ENCODE peak calls at places on chromosomes 7 and 10, in seven cellular contexts. V, J, Y, I, N, B and S are unnamed samples.

GRCh38 chr7:38629621-38630020 is 1.6 kb downstream of the AMPH start:
- DNase-seq in V (no peak), J (no peak), Y (peak), I (no peak), N (no peak), B (no peak), S (no peak)

GRCh38 chr7:1395211-1396070 is 63.8 kb downstream of the MICALL2 start:
- DNase-seq in V (no peak), J (no peak), Y (no peak), I (no peak), N (no peak), B (no peak), S (no peak)

GRCh38 chr10:6669269-6669859 is 89.3 kb upstream of the PRKCQ start:
- DNase-seq in V (peak), J (peak), Y (peak), I (peak), N (no peak), B (peak), S (peak)

GRCh38 chr7:101163281-101164070 is 1.9 kb downstream of the VGF start:
- DNase-seq in V (no peak), J (peak), Y (no peak), I (peak), N (peak), B (no peak), S (no peak)

GRCh38 chr7:108000875-108001758 is 1.8 kb downstream of the LAMB1 start:
- DNase-seq in V (no peak), J (peak), Y (peak), I (peak), N (peak), B (no peak), S (peak)

GRCh38 chr10:103603382-103603781 is 109.9 kb downstream of the NEURL1 start:
- DNase-seq in V (no peak), J (no peak), Y (no peak), I (no peak), N (peak), B (no peak), S (no peak)

GRCh38 chr10:17427201-17427600 is 27.2 kb downstream of the ST8SIA6 start:
- DNase-seq in V (no peak), J (no peak), Y (no peak), I (no peak), N (no peak), B (no peak), S (no peak)

GRCh38 chr10:8133146-8133545 is 78.7 kb downstream of the GATA3 start:
- DNase-seq in V (no peak), J (no peak), Y (peak), I (no peak), N (no peak), B (no peak), S (peak)

GRCh38 chr10:43204943-43205671 is 61.8 kb downstream of the RASGEF1A start:
- DNase-seq in V (peak), J (peak), Y (peak), I (peak), N (no peak), B (peak), S (peak)

GRCh38 chr7:14639801-14640200 is 262.8 kb downstream of the DGKB start:
- DNase-seq in V (no peak), J (no peak), Y (no peak), I (no peak), N (no peak), B (no peak), S (no peak)

GRCh38 chr10:3122486-3123205 is 49.9 kb downstream of the PITRM1 start:
- DNase-seq in V (no peak), J (no peak), Y (no peak), I (no peak), N (peak), B (peak), S (no peak)

GRCh38 chr10:43219848-43220247 is 47.0 kb downstream of the RASGEF1A start:
- DNase-seq in V (no peak), J (no peak), Y (no peak), I (no peak), N (peak), B (no peak), S (no peak)

GRCh38 chr10:24718031-24718855 is 5.4 kb downstream of the ARHGAP21 start:
- DNase-seq in V (peak), J (peak), Y (peak), I (peak), N (no peak), B (no peak), S (peak)